ENCODE peak calls at places on chromosomes 12 and 14, in seven cellular contexts. One of them, this sample, is unnamed. For H3K9me3 and H3K36me3, the result is how much of the 10 kb centered on the place peaks cover.

GRCh38 chr14:52951730-52952481 is 1.1 kb upstream of the FERMT2 start:
- DNase-seq in psoas muscle: peak
- DNase-seq in pancreas: no peak
- DNase-seq in mesenchymal stem cell: peak
- DNase-seq in tibial artery: peak
- DNase-seq in ascending aorta: peak
- DNase-seq in CD8-positive, alpha-beta T cell: no peak
- DNase-seq in this sample: no peak

GRCh38 chr14:99548285-99548684 is 55.7 kb downstream of the CCDC85C start:
- DNase-seq in tibial artery: no peak
- DNase-seq in ascending aorta: no peak
- DNase-seq in psoas muscle: no peak
- DNase-seq in pancreas: no peak
- DNase-seq in mesenchymal stem cell: no peak
- DNase-seq in CD8-positive, alpha-beta T cell: no peak
- DNase-seq in this sample: no peak

GRCh38 chr12:45234134-45234865 is 18.4 kb downstream of the ANO6 start:
- DNase-seq in CD8-positive, alpha-beta T cell: no peak
- DNase-seq in mesenchymal stem cell: peak
- DNase-seq in ascending aorta: peak
- DNase-seq in psoas muscle: peak
- DNase-seq in tibial artery: peak
- DNase-seq in pancreas: no peak
- DNase-seq in this sample: no peak

GRCh38 chr12:106227641-106228319 is 20.0 kb downstream of the CKAP4 start:
- DNase-seq in pancreas: no peak
- DNase-seq in psoas muscle: no peak
- DNase-seq in mesenchymal stem cell: peak
- DNase-seq in CD8-positive, alpha-beta T cell: peak
- DNase-seq in ascending aorta: peak
- DNase-seq in tibial artery: no peak
- DNase-seq in this sample: peak

GRCh38 chr12:110733089-110733715 is 9.5 kb downstream of the PPP1CC start:
- DNase-seq in tibial artery: no peak
- DNase-seq in mesenchymal stem cell: no peak
- DNase-seq in ascending aorta: no peak
- DNase-seq in psoas muscle: no peak
- DNase-seq in pancreas: no peak
- DNase-seq in CD8-positive, alpha-beta T cell: no peak
- DNase-seq in this sample: no peak

GRCh38 chr14:74658535-74659130 is 46.6 kb upstream of the LTBP2 start:
- DNase-seq in CD8-positive, alpha-beta T cell: no peak
- DNase-seq in ascending aorta: no peak
- DNase-seq in pancreas: no peak
- DNase-seq in mesenchymal stem cell: no peak
- DNase-seq in psoas muscle: no peak
- DNase-seq in tibial artery: no peak
- DNase-seq in this sample: no peak

GRCh38 chr12:24719293-24719721 is 229.6 kb downstream of the BCAT1 start:
- DNase-seq in psoas muscle: no peak
- DNase-seq in tibial artery: no peak
- DNase-seq in ascending aorta: no peak
- DNase-seq in pancreas: no peak
- DNase-seq in CD8-positive, alpha-beta T cell: no peak
- DNase-seq in mesenchymal stem cell: peak
- DNase-seq in this sample: no peak

GRCh38 chr14:77615231-77616132 is 955 bp downstream of the SPTLC2 start:
- DNase-seq in CD8-positive, alpha-beta T cell: peak
- DNase-seq in pancreas: no peak
- DNase-seq in ascending aorta: no peak
- DNase-seq in tibial artery: no peak
- DNase-seq in psoas muscle: no peak
- DNase-seq in mesenchymal stem cell: peak
- DNase-seq in this sample: no peak

GRCh38 chr12:2095878-2096277 is 43.1 kb downstream of the CACNA1C start:
- DNase-seq in ascending aorta: no peak
- DNase-seq in tibial artery: no peak
- DNase-seq in mesenchymal stem cell: no peak
- DNase-seq in psoas muscle: no peak
- DNase-seq in CD8-positive, alpha-beta T cell: no peak
- DNase-seq in pancreas: no peak
- DNase-seq in this sample: no peak

GRCh38 chr12:41334390-41334789 is 146.3 kb downstream of the PDZRN4 start:
- DNase-seq in CD8-positive, alpha-beta T cell: no peak
- DNase-seq in ascending aorta: no peak
- DNase-seq in psoas muscle: no peak
- DNase-seq in mesenchymal stem cell: no peak
- DNase-seq in pancreas: no peak
- DNase-seq in tibial artery: no peak
- DNase-seq in this sample: no peak

GRCh38 chr14:106268013-106268727 is 741.8 kb downstream of the TMEM121 start:
- DNase-seq in mesenchymal stem cell: no peak
- DNase-seq in pancreas: no peak
- DNase-seq in ascending aorta: peak
- DNase-seq in psoas muscle: no peak
- DNase-seq in tibial artery: no peak
- DNase-seq in CD8-positive, alpha-beta T cell: peak
- DNase-seq in this sample: no peak

GRCh38 chr12:104216461-104217058 is 981 bp downstream of the TXNRD1 start:
- DNase-seq in pancreas: no peak
- DNase-seq in psoas muscle: no peak
- DNase-seq in mesenchymal stem cell: no peak
- DNase-seq in ascending aorta: no peak
- DNase-seq in CD8-positive, alpha-beta T cell: no peak
- DNase-seq in tibial artery: no peak
- DNase-seq in this sample: no peak

GRCh38 chr12:78208106-78208505 is 377.4 kb downstream of the NAV3 start:
- DNase-seq in pancreas: no peak
- DNase-seq in psoas muscle: no peak
- DNase-seq in ascending aorta: no peak
- DNase-seq in CD8-positive, alpha-beta T cell: no peak
- DNase-seq in tibial artery: no peak
- DNase-seq in mesenchymal stem cell: no peak
- DNase-seq in this sample: no peak

GRCh38 chr14:103770902-103771301 is 55.3 kb downstream of the ZFYVE21 start:
- DNase-seq in mesenchymal stem cell: no peak
- DNase-seq in psoas muscle: no peak
- DNase-seq in CD8-positive, alpha-beta T cell: no peak
- DNase-seq in ascending aorta: no peak
- DNase-seq in tibial artery: no peak
- DNase-seq in pancreas: no peak
- DNase-seq in this sample: no peak

GRCh38 chr14:85399196-85399595 is 130.7 kb upstream of the FLRT2 start:
- DNase-seq in CD8-positive, alpha-beta T cell: no peak
- DNase-seq in tibial artery: no peak
- DNase-seq in psoas muscle: no peak
- DNase-seq in pancreas: no peak
- DNase-seq in mesenchymal stem cell: no peak
- DNase-seq in ascending aorta: no peak
- DNase-seq in this sample: no peak

GRCh38 chr12:131830335-131831020 is 2.3 kb downstream of the MMP17 start:
- DNase-seq in pancreas: peak
- DNase-seq in tibial artery: peak
- DNase-seq in mesenchymal stem cell: peak
- DNase-seq in CD8-positive, alpha-beta T cell: peak
- DNase-seq in ascending aorta: peak
- DNase-seq in psoas muscle: peak
- DNase-seq in this sample: peak

GRCh38 chr12:113302925-113303640 is 31.8 kb downstream of the SLC8B1 start:
- DNase-seq in mesenchymal stem cell: no peak
- DNase-seq in tibial artery: no peak
- DNase-seq in CD8-positive, alpha-beta T cell: no peak
- DNase-seq in ascending aorta: no peak
- DNase-seq in pancreas: no peak
- DNase-seq in psoas muscle: peak
- DNase-seq in this sample: no peak

GRCh38 chr14:90644882-90645281 is 171.3 kb downstream of the TTC7B start:
- DNase-seq in ascending aorta: no peak
- DNase-seq in tibial artery: peak
- DNase-seq in mesenchymal stem cell: peak
- DNase-seq in pancreas: no peak
- DNase-seq in CD8-positive, alpha-beta T cell: no peak
- DNase-seq in psoas muscle: peak
- DNase-seq in this sample: no peak

GRCh38 chr12:56529656-56530055 is 8.0 kb downstream of the RBMS2 start:
- DNase-seq in CD8-positive, alpha-beta T cell: no peak
- DNase-seq in mesenchymal stem cell: no peak
- DNase-seq in tibial artery: no peak
- DNase-seq in psoas muscle: no peak
- DNase-seq in pancreas: no peak
- DNase-seq in ascending aorta: no peak
- DNase-seq in this sample: no peak

GRCh38 chr12:111430418-111431353 is 25.0 kb downstream of the SH2B3 start:
- DNase-seq in pancreas: no peak
- DNase-seq in mesenchymal stem cell: peak
- DNase-seq in ascending aorta: no peak
- DNase-seq in tibial artery: peak
- DNase-seq in psoas muscle: no peak
- DNase-seq in CD8-positive, alpha-beta T cell: peak
- DNase-seq in this sample: peak

GRCh38 chr12:107539196-107539939 is 146.2 kb upstream of the PWP1 start:
- DNase-seq in psoas muscle: no peak
- DNase-seq in ascending aorta: no peak
- DNase-seq in mesenchymal stem cell: no peak
- DNase-seq in tibial artery: no peak
- DNase-seq in pancreas: no peak
- DNase-seq in CD8-positive, alpha-beta T cell: no peak
- DNase-seq in this sample: no peak

GRCh38 chr14:69288956-69289705 is 29.2 kb downstream of the GALNT16 start:
- DNase-seq in tibial artery: no peak
- DNase-seq in CD8-positive, alpha-beta T cell: no peak
- DNase-seq in pancreas: no peak
- DNase-seq in mesenchymal stem cell: no peak
- DNase-seq in ascending aorta: no peak
- DNase-seq in psoas muscle: no peak
- DNase-seq in this sample: peak

GRCh38 chr12:96198970-96199369 is 4.8 kb downstream of the ELK3 start:
- DNase-seq in ascending aorta: no peak
- DNase-seq in CD8-positive, alpha-beta T cell: no peak
- DNase-seq in tibial artery: no peak
- DNase-seq in mesenchymal stem cell: peak
- DNase-seq in psoas muscle: no peak
- DNase-seq in pancreas: no peak
- DNase-seq in this sample: no peak

GRCh38 chr12:46521145-46521544 is 148.6 kb upstream of the SLC38A2 start:
- DNase-seq in mesenchymal stem cell: peak
- DNase-seq in CD8-positive, alpha-beta T cell: no peak
- DNase-seq in psoas muscle: no peak
- DNase-seq in tibial artery: no peak
- DNase-seq in pancreas: no peak
- DNase-seq in ascending aorta: no peak
- DNase-seq in this sample: no peak

GRCh38 chr12:99119943-99120342 is 474.9 kb downstream of the APAF1 start:
- DNase-seq in psoas muscle: no peak
- DNase-seq in mesenchymal stem cell: no peak
- DNase-seq in pancreas: no peak
- DNase-seq in CD8-positive, alpha-beta T cell: no peak
- DNase-seq in ascending aorta: no peak
- DNase-seq in tibial artery: no peak
- DNase-seq in this sample: no peak

DNA sequence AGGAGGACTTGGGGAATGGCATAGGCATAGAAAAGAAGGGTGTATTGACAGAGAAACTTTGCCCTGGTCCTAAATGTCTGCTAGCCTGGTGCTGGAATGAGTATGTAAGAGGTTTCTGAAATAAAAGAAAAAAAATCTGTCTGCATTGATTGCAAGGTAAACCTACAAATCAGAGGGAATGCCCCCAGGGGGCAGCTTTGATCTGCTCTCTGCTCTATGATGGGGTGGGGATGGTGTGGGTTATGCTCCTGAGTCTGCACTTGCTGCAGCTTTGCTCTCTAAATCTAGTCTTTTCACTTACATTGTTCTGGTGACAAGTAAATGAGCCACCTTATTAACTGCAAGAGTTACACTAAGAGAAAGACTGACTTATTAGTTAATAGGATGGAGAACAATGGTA is 468.4 kb upstream of the STXBP6 start:
- DNase-seq in CD8-positive, alpha-beta T cell: no peak
- DNase-seq in ascending aorta: no peak
- DNase-seq in tibial artery: no peak
- DNase-seq in mesenchymal stem cell: no peak
- DNase-seq in psoas muscle: no peak
- DNase-seq in pancreas: no peak
- DNase-seq in this sample: no peak
- H3K9me3 ChIP-seq in CD8-positive, alpha-beta T cell: under half
- H3K9me3 ChIP-seq in ascending aorta: under half
- H3K9me3 ChIP-seq in tibial artery: under half
- H3K9me3 ChIP-seq in mesenchymal stem cell: under half
- H3K9me3 ChIP-seq in psoas muscle: under half
- H3K9me3 ChIP-seq in pancreas: under half
- H3K9me3 ChIP-seq in this sample: under half

DNA sequence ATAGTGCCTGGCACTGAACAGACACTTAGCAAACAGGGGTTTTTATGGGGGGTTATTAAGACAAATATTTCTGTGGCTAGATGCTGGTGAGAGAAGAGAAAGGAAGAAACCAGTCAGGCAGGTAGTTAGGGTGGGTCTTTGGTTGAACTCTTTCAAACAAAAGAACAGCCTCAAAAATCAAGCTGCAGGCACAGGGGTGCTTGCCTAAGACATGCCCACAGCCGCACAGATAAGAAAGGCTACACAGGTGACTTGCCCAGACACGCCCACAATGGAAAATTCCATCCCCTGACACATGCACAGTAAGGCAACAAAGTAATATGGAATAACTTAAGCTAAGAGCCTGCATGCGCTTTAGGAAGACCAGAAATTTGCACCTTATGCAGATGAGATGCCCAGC is 149.6 kb downstream of the RPAP3 start:
- DNase-seq in ascending aorta: no peak
- DNase-seq in psoas muscle: no peak
- DNase-seq in mesenchymal stem cell: no peak
- DNase-seq in pancreas: no peak
- DNase-seq in tibial artery: no peak
- DNase-seq in CD8-positive, alpha-beta T cell: no peak
- DNase-seq in this sample: no peak
- H3K36me3 ChIP-seq in ascending aorta: under half
- H3K36me3 ChIP-seq in psoas muscle: under half
- H3K36me3 ChIP-seq in mesenchymal stem cell: under half
- H3K36me3 ChIP-seq in pancreas: under half
- H3K36me3 ChIP-seq in tibial artery: under half
- H3K36me3 ChIP-seq in CD8-positive, alpha-beta T cell: under half
- H3K36me3 ChIP-seq in this sample: under half

DNA sequence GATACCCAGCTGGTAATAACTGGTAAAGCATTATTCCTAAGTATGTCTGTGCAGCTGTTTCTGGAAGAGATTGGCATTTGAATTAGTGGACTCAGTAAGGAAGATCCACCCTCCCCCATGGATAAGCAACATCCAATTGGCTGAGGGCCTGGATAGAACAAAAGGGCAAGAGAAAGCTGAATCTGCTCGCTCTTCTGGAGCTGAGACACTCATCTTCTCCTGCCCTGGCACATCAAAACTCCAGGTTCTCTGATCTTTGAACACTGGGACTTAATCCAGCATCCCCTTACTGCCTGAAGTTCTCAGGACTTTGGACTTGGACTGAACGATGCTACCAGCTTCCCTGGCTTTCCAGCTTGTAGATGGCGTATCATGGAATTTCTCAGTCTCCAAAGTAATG is 63.1 kb upstream of the CNOT2 start:
- DNase-seq in psoas muscle: no peak
- DNase-seq in tibial artery: no peak
- DNase-seq in pancreas: no peak
- DNase-seq in mesenchymal stem cell: no peak
- DNase-seq in ascending aorta: no peak
- DNase-seq in CD8-positive, alpha-beta T cell: no peak
- DNase-seq in this sample: no peak
- H3K9me3 ChIP-seq in psoas muscle: under half
- H3K9me3 ChIP-seq in tibial artery: under half
- H3K9me3 ChIP-seq in pancreas: under half
- H3K9me3 ChIP-seq in mesenchymal stem cell: under half
- H3K9me3 ChIP-seq in ascending aorta: under half
- H3K9me3 ChIP-seq in CD8-positive, alpha-beta T cell: under half
- H3K9me3 ChIP-seq in this sample: under half

GRCh38 chr12:65836419-65837197 is 12.3 kb downstream of the HMGA2 start:
- DNase-seq in mesenchymal stem cell: no peak
- DNase-seq in tibial artery: no peak
- DNase-seq in pancreas: no peak
- DNase-seq in CD8-positive, alpha-beta T cell: no peak
- DNase-seq in ascending aorta: no peak
- DNase-seq in psoas muscle: no peak
- DNase-seq in this sample: no peak
- H3K36me3 ChIP-seq in mesenchymal stem cell: under half
- H3K36me3 ChIP-seq in tibial artery: under half
- H3K36me3 ChIP-seq in pancreas: under half
- H3K36me3 ChIP-seq in CD8-positive, alpha-beta T cell: under half
- H3K36me3 ChIP-seq in ascending aorta: under half
- H3K36me3 ChIP-seq in psoas muscle: under half
- H3K36me3 ChIP-seq in this sample: under half